ENCODE peak calls at places on chromosomes 11 and 22, in four cellular contexts. H is RPMI7951, G is T-cell, I is neural crest cell. D is an unnamed sample.

GRCh38 chr11:125412509-125412908 is 83.6 kb downstream of the FEZ1 start:
- DNase-seq in I (no peak), G (no peak), H (no peak), D (no peak)

GRCh38 chr22:35995345-35995744 is 33.3 kb downstream of the RBFOX2 start:
- DNase-seq in H (peak; percentile 72), G (no peak), I (no peak), D (peak; percentile 92)

GRCh38 chr11:73273246-73273890 is 1.2 kb downstream of the P2RY6 start:
- DNase-seq in G (no peak), I (no peak), H (no peak), D (no peak)

GRCh38 chr11:88087281-88087680 is 88.0 kb downstream of the RAB38 start:
- DNase-seq in H (no peak), G (no peak), I (no peak), D (no peak)

GRCh38 chr11:35796542-35796941 is 134.0 kb downstream of the TRIM44 start:
- DNase-seq in H (peak; percentile 91), I (no peak), G (no peak), D (no peak)

GRCh38 chr11:83072689-83073242 is 1.1 kb upstream of the RAB30 start:
- DNase-seq in I (no peak), G (no peak), H (no peak), D (no peak)

GRCh38 chr22:41286639-41287091 is 678 bp upstream of the RANGAP1 start:
- DNase-seq in H (peak; percentile 27), G (peak; percentile 65), I (no peak), D (peak; percentile 14)

GRCh38 chr11:77106321-77106720 is 3.7 kb downstream of the OMP start:
- DNase-seq in I (no peak), H (peak; percentile 84), G (no peak), D (peak; percentile 42)

GRCh38 chr11:122146475-122146874 is 30.5 kb upstream of the BLID start:
- DNase-seq in G (no peak), H (peak; percentile 87), I (no peak), D (no peak)

GRCh38 chr11:124578761-124579160 is 9.0 kb downstream of the OR8A1 start:
- DNase-seq in G (no peak), H (no peak), I (no peak), D (no peak)

GRCh38 chr22:30245985-30246901 is at the start of gene LIF:
- DNase-seq in I (no peak), G (peak; percentile 44), H (peak; percentile 62), D (peak; percentile 79)

GRCh38 chr11:64206457-64207246 is at the start of gene FERMT3:
- DNase-seq in H (peak; percentile 29), I (no peak), G (peak; percentile 77), D (no peak)

D was measured in LHCN-M2.